ENCODE peak calls at places on chromosomes 1 and 21, in ten cellular contexts. R is Calu3; F is lung microvascular endothelial cell; M is breast epithelium; J is NT2/D1; A is nucleus accumbens; T is GM13976; U is amygdala; D is neural progenitor cell; K is stimulated activated CD4-positive, alpha-beta T cell treated with anti-CD3 and anti-CD28 coated beads, Interleukin-1b, Interleukin-23, amount 100 ng/mL, for 24 hours. G is an unnamed sample.

GRCh38 chr21:29376556-29376955 is 77.8 kb downstream of the BACH1 start:
- DNase-seq in J (peak), R (peak), U (no peak), T (peak), K (peak), A (no peak), D (peak), F (peak), M (no peak), G (peak)

GRCh38 chr1:48777219-48777895 is 666 bp upstream of the BEND5 start:
- DNase-seq in M (no peak), D (peak), T (no peak), F (no peak), R (peak), U (peak), J (no peak), K (no peak), A (no peak), G (no peak)

GRCh38 chr1:3454811-3455618 is 550 bp downstream of the ARHGEF16 start:
- DNase-seq in R (peak), K (no peak), D (peak), T (no peak), J (peak), M (no peak), F (no peak), A (no peak), U (no peak), G (peak)

GRCh38 chr1:155124503-155125463 is 2.9 kb upstream of the EFNA1 start:
- DNase-seq in U (no peak), D (peak), A (no peak), M (no peak), J (no peak), K (no peak), R (peak), F (peak), T (no peak), G (peak)

GRCh38 chr1:190320952-190321351 is 156.7 kb downstream of the BRINP3 start:
- DNase-seq in R (peak), U (no peak), A (no peak), K (no peak), D (peak), M (no peak), T (no peak), F (no peak), J (peak), G (no peak)

GRCh38 chr1:196317535-196318522 is 290.4 kb downstream of the KCNT2 start:
- DNase-seq in M (no peak), R (peak), D (peak), A (peak), K (no peak), T (no peak), U (no peak), J (peak), F (peak), G (no peak)

GRCh38 chr1:180975551-180975950 is 47.1 kb downstream of the STX6 start:
- DNase-seq in K (no peak), F (no peak), U (no peak), J (no peak), R (no peak), D (no peak), T (no peak), A (no peak), M (no peak), G (no peak)

GRCh38 chr21:39319251-39319756 is 5.9 kb upstream of the BRWD1 start:
- DNase-seq in M (no peak), T (no peak), A (no peak), J (no peak), D (no peak), R (no peak), U (no peak), K (no peak), F (no peak), G (no peak)

GRCh38 chr1:41315482-41315823 is 45.8 kb upstream of the FOXO6 start:
- DNase-seq in F (no peak), K (no peak), A (no peak), D (no peak), T (no peak), R (no peak), M (no peak), U (no peak), J (no peak), G (no peak)

GRCh38 chr1:172342584-172343245 is 77.8 kb upstream of the C1orf105 start:
- DNase-seq in D (no peak), K (no peak), M (no peak), J (no peak), R (no peak), F (peak), A (no peak), U (no peak), T (peak), G (no peak)

GRCh38 chr1:173568483-173568882 is 34.4 kb downstream of the SLC9C2 start:
- DNase-seq in U (no peak), J (no peak), M (no peak), D (no peak), R (no peak), T (no peak), A (no peak), F (no peak), K (no peak), G (no peak)

GRCh38 chr1:179550753-179551682 is 24.7 kb downstream of the NPHS2 start:
- DNase-seq in M (no peak), K (no peak), A (no peak), R (no peak), T (no peak), D (no peak), J (no peak), F (peak), U (no peak), G (no peak)

GRCh38 chr1:59640851-59641250 is 173.9 kb upstream of the HOOK1 start:
- DNase-seq in A (no peak), M (no peak), F (no peak), T (no peak), J (no peak), U (no peak), D (no peak), R (no peak), K (no peak), G (no peak)

GRCh38 chr1:211738709-211739301 is 63.4 kb upstream of the NEK2 start:
- DNase-seq in U (peak), T (peak), M (no peak), K (no peak), F (no peak), D (no peak), R (no peak), J (no peak), A (peak), G (no peak)

GRCh38 chr1:53678948-53679825 is 59.8 kb downstream of the GLIS1 start:
- DNase-seq in T (no peak), M (no peak), D (no peak), J (no peak), U (no peak), A (no peak), K (no peak), R (no peak), F (no peak), G (no peak)

GRCh38 chr1:24594328-24594598 is 38.4 kb downstream of the NCMAP start:
- DNase-seq in K (no peak), R (peak), M (no peak), J (no peak), F (no peak), A (no peak), D (no peak), U (no peak), T (no peak), G (no peak)

GRCh38 chr1:160228431-160228830 is 23.2 kb downstream of the PEA15 start:
- DNase-seq in A (no peak), R (no peak), F (no peak), D (no peak), T (no peak), U (no peak), K (no peak), J (no peak), M (no peak), G (no peak)

GRCh38 chr1:33711511-33711910 is 152.4 kb upstream of the HMGB4 start:
- DNase-seq in U (no peak), T (no peak), R (no peak), M (no peak), K (no peak), F (no peak), D (no peak), J (no peak), A (no peak), G (no peak)